ENCODE peak calls at places on chromosomes 6 and 20, in eight cellular contexts. N is nephron progenitor cell, K is IMR-90, X is globus pallidus, P is T-helper 9 cell, M is body of pancreas, V is T-helper 2 cell, Y is GM10248. L is an unnamed sample.

GRCh38 chr20:2872304-2873009 is 824 bp upstream of the PTPRA start:
- DNase-seq in Y (peak), V (peak), P (peak), M (peak), K (peak), X (peak), N (peak), L (peak)

GRCh38 chr6:148771212-148771601 is 24.4 kb downstream of the UST start:
- DNase-seq in X (no peak), V (no peak), K (no peak), M (peak), P (no peak), N (no peak), Y (no peak), L (no peak)

GRCh38 chr20:63166423-63167020 is 49.4 kb downstream of the YTHDF1 start:
- DNase-seq in Y (no peak), V (no peak), X (no peak), K (no peak), M (no peak), N (no peak), P (no peak), L (no peak)

GRCh38 chr6:65943548-65943947 is 236.5 kb upstream of the EYS start:
- DNase-seq in V (no peak), N (no peak), Y (no peak), X (no peak), M (no peak), P (no peak), K (no peak), L (no peak)

GRCh38 chr6:35294308-35294945 is 3.2 kb upstream of the DEF6 start:
- DNase-seq in P (peak), N (peak), Y (peak), M (peak), X (no peak), K (peak), V (peak), L (peak)

GRCh38 chr6:148423601-148424270 is 81.1 kb downstream of the SASH1 start:
- DNase-seq in V (no peak), M (peak), K (peak), Y (no peak), N (no peak), X (no peak), P (no peak), L (no peak)

GRCh38 chr6:158524311-158524710 is 35.6 kb upstream of the TMEM181 start:
- DNase-seq in X (no peak), N (no peak), V (no peak), M (no peak), P (no peak), K (no peak), Y (no peak), L (no peak)

GRCh38 chr6:121450242-121450641 is 14.8 kb downstream of the GJA1 start:
- DNase-seq in N (no peak), V (no peak), P (no peak), X (no peak), Y (no peak), K (no peak), M (no peak), L (no peak)

GRCh38 chr20:36384022-36384619 is 78.0 kb downstream of the DLGAP4 start:
- DNase-seq in K (peak), Y (peak), X (no peak), M (peak), N (peak), V (no peak), P (peak), L (peak)

L was measured in AG20443.